ENCODE peak calls at places on chromosomes 1 and 21, in five cellular contexts. One of them, this sample, is unnamed.

GRCh38 chr1:67371043-67371442 is 59.2 kb downstream of the SERBP1 start:
- DNase-seq in mesenchymal stem cell: no peak
- DNase-seq in IMR-90: no peak
- DNase-seq in naive thymus-derived CD4-positive, alpha-beta T cell: no peak
- DNase-seq in foreskin keratinocyte: no peak
- DNase-seq in this sample: no peak

GRCh38 chr21:46322351-46323226 is 1.1 kb downstream of the C21orf58 start:
- DNase-seq in mesenchymal stem cell: peak; percentile 64
- DNase-seq in IMR-90: peak; percentile 47
- DNase-seq in naive thymus-derived CD4-positive, alpha-beta T cell: no peak
- DNase-seq in foreskin keratinocyte: peak; percentile 23
- DNase-seq in this sample: no peak

GRCh38 chr1:58282623-58283022 is 263.9 kb downstream of the OMA1 start:
- DNase-seq in mesenchymal stem cell: no peak
- DNase-seq in IMR-90: no peak
- DNase-seq in naive thymus-derived CD4-positive, alpha-beta T cell: no peak
- DNase-seq in foreskin keratinocyte: no peak
- DNase-seq in this sample: no peak

GRCh38 chr1:212595787-212596714 is 12.5 kb upstream of the ATF3 start:
- DNase-seq in mesenchymal stem cell: peak; percentile 100
- DNase-seq in IMR-90: peak; percentile 99
- DNase-seq in naive thymus-derived CD4-positive, alpha-beta T cell: no peak
- DNase-seq in foreskin keratinocyte: peak; percentile 100
- DNase-seq in this sample: peak; percentile 97

GRCh38 chr1:53919675-53920066 is 25.7 kb downstream of the DIO1 start:
- DNase-seq in mesenchymal stem cell: peak; percentile 26
- DNase-seq in IMR-90: peak; percentile 29
- DNase-seq in naive thymus-derived CD4-positive, alpha-beta T cell: no peak
- DNase-seq in foreskin keratinocyte: no peak
- DNase-seq in this sample: no peak

GRCh38 chr21:33685613-33686197 is 43.4 kb downstream of the ITSN1 start:
- DNase-seq in mesenchymal stem cell: peak; percentile 67
- DNase-seq in IMR-90: peak; percentile 66
- DNase-seq in naive thymus-derived CD4-positive, alpha-beta T cell: no peak
- DNase-seq in foreskin keratinocyte: peak; percentile 64
- DNase-seq in this sample: no peak

GRCh38 chr1:241356519-241357365 is at the start of gene RGS7:
- DNase-seq in mesenchymal stem cell: peak; percentile 48
- DNase-seq in IMR-90: peak; percentile 41
- DNase-seq in naive thymus-derived CD4-positive, alpha-beta T cell: peak; percentile 5
- DNase-seq in foreskin keratinocyte: no peak
- DNase-seq in this sample: no peak

GRCh38 chr1:215581896-215582295 is 14.8 kb downstream of the KCTD3 start:
- DNase-seq in mesenchymal stem cell: no peak
- DNase-seq in IMR-90: no peak
- DNase-seq in naive thymus-derived CD4-positive, alpha-beta T cell: no peak
- DNase-seq in foreskin keratinocyte: no peak
- DNase-seq in this sample: no peak

GRCh38 chr1:154755858-154756730 is 114.0 kb downstream of the KCNN3 start:
- DNase-seq in mesenchymal stem cell: peak; percentile 40
- DNase-seq in IMR-90: peak; percentile 36
- DNase-seq in naive thymus-derived CD4-positive, alpha-beta T cell: no peak
- DNase-seq in foreskin keratinocyte: no peak
- DNase-seq in this sample: no peak

GRCh38 chr1:109640285-109640865 is 15.5 kb upstream of the GSTM4 start:
- DNase-seq in mesenchymal stem cell: peak; percentile 65
- DNase-seq in IMR-90: peak; percentile 55
- DNase-seq in naive thymus-derived CD4-positive, alpha-beta T cell: peak; percentile 81
- DNase-seq in foreskin keratinocyte: no peak
- DNase-seq in this sample: no peak

GRCh38 chr1:119829636-119830035 is 18.4 kb upstream of the REG4 start:
- DNase-seq in mesenchymal stem cell: no peak
- DNase-seq in IMR-90: no peak
- DNase-seq in naive thymus-derived CD4-positive, alpha-beta T cell: no peak
- DNase-seq in foreskin keratinocyte: no peak
- DNase-seq in this sample: no peak

GRCh38 chr21:26659181-26659580 is 86.1 kb upstream of the CYYR1 start:
- DNase-seq in mesenchymal stem cell: no peak
- DNase-seq in IMR-90: no peak
- DNase-seq in naive thymus-derived CD4-positive, alpha-beta T cell: no peak
- DNase-seq in foreskin keratinocyte: peak; percentile 58
- DNase-seq in this sample: peak; percentile 20

GRCh38 chr1:160623860-160624259 is 23.0 kb downstream of the SLAMF1 start:
- DNase-seq in mesenchymal stem cell: no peak
- DNase-seq in IMR-90: no peak
- DNase-seq in naive thymus-derived CD4-positive, alpha-beta T cell: no peak
- DNase-seq in foreskin keratinocyte: no peak
- DNase-seq in this sample: no peak

GRCh38 chr1:223256034-223256433 is 107.9 kb downstream of the SUSD4 start:
- DNase-seq in mesenchymal stem cell: no peak
- DNase-seq in IMR-90: no peak
- DNase-seq in naive thymus-derived CD4-positive, alpha-beta T cell: no peak
- DNase-seq in foreskin keratinocyte: peak; percentile 74
- DNase-seq in this sample: no peak

GRCh38 chr1:43317817-43318471 is 17.2 kb downstream of the TIE1 start:
- DNase-seq in mesenchymal stem cell: no peak
- DNase-seq in IMR-90: peak; percentile 49
- DNase-seq in naive thymus-derived CD4-positive, alpha-beta T cell: no peak
- DNase-seq in foreskin keratinocyte: no peak
- DNase-seq in this sample: no peak

GRCh38 chr1:111758373-111758772 is 2.7 kb downstream of the DDX20 start:
- DNase-seq in mesenchymal stem cell: peak; percentile 50
- DNase-seq in IMR-90: no peak
- DNase-seq in naive thymus-derived CD4-positive, alpha-beta T cell: no peak
- DNase-seq in foreskin keratinocyte: no peak
- DNase-seq in this sample: no peak

GRCh38 chr1:8154621-8155052 is 128.5 kb upstream of the ERRFI1 start:
- DNase-seq in mesenchymal stem cell: peak; percentile 78
- DNase-seq in IMR-90: peak; percentile 74
- DNase-seq in naive thymus-derived CD4-positive, alpha-beta T cell: no peak
- DNase-seq in foreskin keratinocyte: peak; percentile 74
- DNase-seq in this sample: peak; percentile 72

GRCh38 chr1:204994086-204994862 is 48.7 kb upstream of the CNTN2 start:
- DNase-seq in mesenchymal stem cell: no peak
- DNase-seq in IMR-90: no peak
- DNase-seq in naive thymus-derived CD4-positive, alpha-beta T cell: no peak
- DNase-seq in foreskin keratinocyte: no peak
- DNase-seq in this sample: no peak

GRCh38 chr1:116545359-116545705 is 25.5 kb downstream of the CD58 start:
- DNase-seq in mesenchymal stem cell: no peak
- DNase-seq in IMR-90: no peak
- DNase-seq in naive thymus-derived CD4-positive, alpha-beta T cell: no peak
- DNase-seq in foreskin keratinocyte: no peak
- DNase-seq in this sample: no peak

GRCh38 chr1:21478356-21478755 is 30.9 kb upstream of the ALPL start:
- DNase-seq in mesenchymal stem cell: no peak
- DNase-seq in IMR-90: no peak
- DNase-seq in naive thymus-derived CD4-positive, alpha-beta T cell: no peak
- DNase-seq in foreskin keratinocyte: no peak
- DNase-seq in this sample: no peak

GRCh38 chr1:51734899-51735745 is 118.2 kb downstream of the OSBPL9 start:
- DNase-seq in mesenchymal stem cell: no peak
- DNase-seq in IMR-90: no peak
- DNase-seq in naive thymus-derived CD4-positive, alpha-beta T cell: no peak
- DNase-seq in foreskin keratinocyte: no peak
- DNase-seq in this sample: no peak

GRCh38 chr1:244836135-244836521 is 670 bp downstream of the COX20 start:
- DNase-seq in mesenchymal stem cell: peak; percentile 58
- DNase-seq in IMR-90: peak; percentile 47
- DNase-seq in naive thymus-derived CD4-positive, alpha-beta T cell: no peak
- DNase-seq in foreskin keratinocyte: peak; percentile 51
- DNase-seq in this sample: no peak

GRCh38 chr1:195475568-195475967 is 1132.7 kb downstream of the KCNT2 start:
- DNase-seq in mesenchymal stem cell: no peak
- DNase-seq in IMR-90: no peak
- DNase-seq in naive thymus-derived CD4-positive, alpha-beta T cell: no peak
- DNase-seq in foreskin keratinocyte: no peak
- DNase-seq in this sample: no peak

GRCh38 chr1:206590025-206590834 is 22.0 kb downstream of the EIF2D start:
- DNase-seq in mesenchymal stem cell: peak; percentile 87
- DNase-seq in IMR-90: peak; percentile 80
- DNase-seq in naive thymus-derived CD4-positive, alpha-beta T cell: no peak
- DNase-seq in foreskin keratinocyte: peak; percentile 90
- DNase-seq in this sample: peak; percentile 87

GRCh38 chr1:158552296-158552695 is 1.9 kb downstream of the OR6Y1 start:
- DNase-seq in mesenchymal stem cell: no peak
- DNase-seq in IMR-90: no peak
- DNase-seq in naive thymus-derived CD4-positive, alpha-beta T cell: no peak
- DNase-seq in foreskin keratinocyte: no peak
- DNase-seq in this sample: no peak
- H3K27ac ChIP-seq in mesenchymal stem cell: no peak overlapping the region
- H3K27ac ChIP-seq in IMR-90: no peak overlapping the region
- H3K27ac ChIP-seq in naive thymus-derived CD4-positive, alpha-beta T cell: no peak overlapping the region
- H3K27ac ChIP-seq in foreskin keratinocyte: no peak overlapping the region
- H3K27ac ChIP-seq in this sample: no peak overlapping the region

GRCh38 chr1:234499119-234500039 is 20.4 kb upstream of the TARBP1 start:
- DNase-seq in mesenchymal stem cell: peak; percentile 85
- DNase-seq in IMR-90: peak; percentile 86
- DNase-seq in naive thymus-derived CD4-positive, alpha-beta T cell: peak; percentile 80
- DNase-seq in foreskin keratinocyte: peak; percentile 91
- DNase-seq in this sample: no peak

GRCh38 chr1:234500269-234500668 is 21.3 kb upstream of the TARBP1 start:
- DNase-seq in mesenchymal stem cell: no peak
- DNase-seq in IMR-90: no peak
- DNase-seq in naive thymus-derived CD4-positive, alpha-beta T cell: no peak
- DNase-seq in foreskin keratinocyte: peak; percentile 71
- DNase-seq in this sample: no peak

GRCh38 chr1:234497589-234497988 is 18.6 kb upstream of the TARBP1 start:
- DNase-seq in mesenchymal stem cell: no peak
- DNase-seq in IMR-90: no peak
- DNase-seq in naive thymus-derived CD4-positive, alpha-beta T cell: no peak
- DNase-seq in foreskin keratinocyte: no peak
- DNase-seq in this sample: no peak

GRCh38 chr1:234495231-234495990 is 16.4 kb upstream of the TARBP1 start:
- DNase-seq in mesenchymal stem cell: peak; percentile 90
- DNase-seq in IMR-90: peak; percentile 94
- DNase-seq in naive thymus-derived CD4-positive, alpha-beta T cell: no peak
- DNase-seq in foreskin keratinocyte: peak; percentile 100
- DNase-seq in this sample: peak; percentile 85

DNA sequence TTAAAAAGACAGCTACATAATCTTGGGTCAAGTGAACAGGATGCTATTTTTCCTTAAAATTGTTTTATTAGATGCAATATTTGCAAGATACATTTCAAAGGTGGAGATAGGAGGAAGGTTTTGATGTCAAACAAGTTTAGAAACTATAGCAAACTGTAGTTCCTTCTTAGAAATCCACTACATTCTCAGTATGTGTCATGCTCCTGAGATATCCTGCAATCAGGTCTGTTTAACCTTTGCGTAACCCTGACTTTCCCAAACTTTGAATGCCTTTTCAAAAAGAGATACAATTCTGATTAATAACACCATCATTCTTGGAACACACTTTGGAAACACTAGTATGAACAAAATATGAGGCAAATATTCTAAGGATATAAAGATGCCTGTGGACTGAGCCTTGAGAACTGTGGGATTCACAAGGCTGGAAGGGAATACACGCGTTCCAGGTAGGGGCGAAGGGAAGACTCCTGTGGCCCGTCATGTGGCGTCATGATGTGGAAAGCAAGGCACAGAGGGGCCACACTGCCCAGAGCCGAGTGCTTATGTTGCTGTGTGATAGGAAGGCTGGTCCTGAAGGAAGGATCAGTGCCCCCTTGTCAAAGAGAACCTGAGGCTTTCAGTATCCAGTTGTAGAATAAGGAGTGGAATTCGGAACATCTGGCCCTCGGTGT is 19.6 kb upstream of the TARBP1 start:
- DNase-seq in mesenchymal stem cell: no peak
- DNase-seq in IMR-90: no peak
- DNase-seq in naive thymus-derived CD4-positive, alpha-beta T cell: no peak
- DNase-seq in foreskin keratinocyte: no peak
- DNase-seq in this sample: no peak
- H3K27ac ChIP-seq in mesenchymal stem cell: no peak overlapping the region
- H3K27ac ChIP-seq in IMR-90: peak overlapping the region; percentile 48
- H3K27ac ChIP-seq in naive thymus-derived CD4-positive, alpha-beta T cell: no peak overlapping the region
- H3K27ac ChIP-seq in foreskin keratinocyte: peak overlapping the region; percentile 91
- H3K27ac ChIP-seq in this sample: peak overlapping the region; percentile 96

GRCh38 chr1:200058341-200058740 is 30.8 kb downstream of the NR5A2 start:
- DNase-seq in mesenchymal stem cell: no peak
- DNase-seq in IMR-90: no peak
- DNase-seq in naive thymus-derived CD4-positive, alpha-beta T cell: no peak
- DNase-seq in foreskin keratinocyte: no peak
- DNase-seq in this sample: no peak
- H3K27ac ChIP-seq in mesenchymal stem cell: no peak overlapping the region
- H3K27ac ChIP-seq in IMR-90: no peak overlapping the region
- H3K27ac ChIP-seq in naive thymus-derived CD4-positive, alpha-beta T cell: no peak overlapping the region
- H3K27ac ChIP-seq in foreskin keratinocyte: no peak overlapping the region
- H3K27ac ChIP-seq in this sample: no peak overlapping the region

GRCh38 chr1:17204546-17205440 is at the start of gene PADI1:
- DNase-seq in mesenchymal stem cell: no peak
- DNase-seq in IMR-90: no peak
- DNase-seq in naive thymus-derived CD4-positive, alpha-beta T cell: no peak
- DNase-seq in foreskin keratinocyte: peak; percentile 82
- DNase-seq in this sample: peak; percentile 59
- H3K27ac ChIP-seq in mesenchymal stem cell: no peak within 1 kb of the TSS
- H3K27ac ChIP-seq in IMR-90: no peak within 1 kb of the TSS
- H3K27ac ChIP-seq in naive thymus-derived CD4-positive, alpha-beta T cell: no peak within 1 kb of the TSS
- H3K27ac ChIP-seq in foreskin keratinocyte: peak within 1 kb of the TSS; percentile 67
- H3K27ac ChIP-seq in this sample: peak within 1 kb of the TSS; percentile 19

This sample was measured in epithelial cell of prostate.